ENCODE peak calls at places on chromosomes 5 and 9, in four cellular contexts. Y is uterus, B is testis, U is body of pancreas. S is an unnamed sample.

GRCh38 chr9:15299374-15299939 is 7.6 kb downstream of the TTC39B start:
- DNase-seq in B (no peak), Y (no peak), U (no peak), S (no peak)

GRCh38 chr9:73116030-73116429 is 35.6 kb upstream of the ANXA1 start:
- DNase-seq in B (no peak), U (no peak), Y (no peak), S (no peak)

GRCh38 chr5:60806591-60807243 is 37.4 kb downstream of the ELOVL7 start:
- DNase-seq in U (no peak), Y (no peak), B (no peak), S (no peak)

GRCh38 chr9:111356567-111357244 is 26.7 kb upstream of the OR2K2 start:
- DNase-seq in U (no peak), Y (peak; percentile 36), B (no peak), S (peak; percentile 53)

GRCh38 chr9:88733651-88734470 is 198.9 kb downstream of the NXNL2 start:
- DNase-seq in B (no peak), U (peak; percentile 18), Y (no peak), S (peak; percentile 57)

GRCh38 chr9:136742640-136743391 is at the start of gene LCN10:
- DNase-seq in B (no peak), Y (no peak), U (peak; percentile 65), S (no peak)

GRCh38 chr5:103259705-103260355 is 1.3 kb downstream of the MACIR start:
- DNase-seq in U (no peak), Y (no peak), B (peak; percentile 67), S (no peak)

GRCh38 chr5:157323107-157323706 is 57.3 kb downstream of the CYFIP2 start:
- DNase-seq in U (no peak), B (no peak), Y (no peak), S (no peak)

GRCh38 chr5:50768650-50769049 is 102.2 kb downstream of the PARP8 start:
- DNase-seq in Y (no peak), U (no peak), B (no peak), S (no peak)

GRCh38 chr5:117681431-117681830 is 1106.8 kb upstream of the SEMA6A start:
- DNase-seq in U (no peak), B (no peak), Y (no peak), S (no peak)

GRCh38 chr5:140554454-140554853 is 2.8 kb downstream of the SRA1 start:
- DNase-seq in B (no peak), Y (no peak), U (no peak), S (no peak)

GRCh38 chr5:15702102-15702501 is 202.1 kb downstream of the FBXL7 start:
- DNase-seq in B (no peak), U (no peak), Y (no peak), S (no peak)

GRCh38 chr5:168779333-168779732 is 200.2 kb upstream of the PANK3 start:
- DNase-seq in B (no peak), Y (no peak), U (no peak), S (no peak)

GRCh38 chr5:56814361-56814962 is 887 bp upstream of the MAP3K1 start:
- DNase-seq in Y (peak; percentile 16), B (peak; percentile 53), U (peak; percentile 74), S (peak; percentile 49)

GRCh38 chr9:119298076-119298853 is 71.0 kb downstream of the BRINP1 start:
- DNase-seq in B (no peak), U (no peak), Y (no peak), S (no peak)

GRCh38 chr9:100375677-100376076 is 22.9 kb upstream of the TEX10 start:
- DNase-seq in Y (no peak), U (no peak), B (no peak), S (no peak)

GRCh38 chr5:128097781-128098180 is 14.2 kb downstream of the SLC12A2 start:
- DNase-seq in Y (no peak), U (no peak), B (no peak), S (no peak)

GRCh38 chr9:2234371-2234893 is 219.3 kb downstream of the SMARCA2 start:
- DNase-seq in B (peak; percentile 69), Y (peak; percentile 31), U (no peak), S (no peak)

GRCh38 chr9:93093449-93094293 is 2.3 kb upstream of the CARD19 start:
- DNase-seq in U (no peak), Y (no peak), B (no peak), S (no peak)

GRCh38 chr9:6215562-6215961 is at the start of gene IL33:
- DNase-seq in Y (peak; percentile 31), U (peak; percentile 18), B (peak; percentile 23), S (peak; percentile 72)

GRCh38 chr5:40634154-40634553 is 45.6 kb upstream of the PTGER4 start:
- DNase-seq in Y (no peak), U (no peak), B (no peak), S (no peak)

GRCh38 chr5:73266925-73267775 is 94.2 kb downstream of the TMEM174 start:
- DNase-seq in U (no peak), Y (no peak), B (no peak), S (no peak)

GRCh38 chr5:52743970-52744369 is 43.7 kb upstream of the ITGA1 start:
- DNase-seq in U (no peak), B (no peak), Y (no peak), S (peak; percentile 88)

GRCh38 chr5:132099905-132100304 is 26.3 kb downstream of the CSF2 start:
- DNase-seq in U (no peak), Y (no peak), B (no peak), S (no peak)

GRCh38 chr9:81072758-81073157 is 616.6 kb downstream of the TLE1 start:
- DNase-seq in Y (no peak), U (no peak), B (no peak), S (no peak)

GRCh38 chr9:109150925-109151547 is 16.0 kb downstream of the FRRS1L start:
- DNase-seq in U (peak; percentile 32), B (no peak), Y (no peak), S (no peak)

GRCh38 chr9:135584371-135584770 is 22.8 kb downstream of the PAEP start:
- DNase-seq in U (no peak), Y (no peak), B (peak; percentile 4), S (no peak)

GRCh38 chr9:135552698-135553161 is 6.8 kb downstream of the OBP2A start:
- DNase-seq in U (no peak), B (no peak), Y (no peak), S (no peak)

GRCh38 chr5:148808864-148809642 is 17.4 kb upstream of the ADRB2 start:
- DNase-seq in Y (no peak), B (no peak), U (no peak), S (no peak)

GRCh38 chr9:106218427-106218826 is 524.1 kb downstream of the TMEM38B start:
- DNase-seq in Y (no peak), B (no peak), U (no peak), S (no peak)

GRCh38 chr9:35727676-35728040 is 4.3 kb downstream of the TLN1 start:
- DNase-seq in Y (no peak), U (no peak), B (no peak), S (no peak)
- H3K4me1 ChIP-seq in Y (no peaks in the 10 kb centered on the region), U (peaks cover 38% of the 10 kb centered on the region), B (peaks cover 52% of the 10 kb centered on the region), S (peaks cover 49% of the 10 kb centered on the region)

GRCh38 chr5:5021436-5021835 is 118.7 kb upstream of the ADAMTS16 start:
- DNase-seq in Y (no peak), U (no peak), B (no peak), S (no peak)

GRCh38 chr5:5025098-5025773 is 114.9 kb upstream of the ADAMTS16 start:
- DNase-seq in B (no peak), Y (no peak), U (no peak), S (no peak)

GRCh38 chr5:5025774-5026406 is 114.2 kb upstream of the ADAMTS16 start:
- DNase-seq in U (no peak), Y (no peak), B (no peak), S (no peak)

GRCh38 chr5:5031665-5032064 is 108.5 kb upstream of the ADAMTS16 start:
- DNase-seq in Y (no peak), B (no peak), U (no peak), S (no peak)

DNA sequence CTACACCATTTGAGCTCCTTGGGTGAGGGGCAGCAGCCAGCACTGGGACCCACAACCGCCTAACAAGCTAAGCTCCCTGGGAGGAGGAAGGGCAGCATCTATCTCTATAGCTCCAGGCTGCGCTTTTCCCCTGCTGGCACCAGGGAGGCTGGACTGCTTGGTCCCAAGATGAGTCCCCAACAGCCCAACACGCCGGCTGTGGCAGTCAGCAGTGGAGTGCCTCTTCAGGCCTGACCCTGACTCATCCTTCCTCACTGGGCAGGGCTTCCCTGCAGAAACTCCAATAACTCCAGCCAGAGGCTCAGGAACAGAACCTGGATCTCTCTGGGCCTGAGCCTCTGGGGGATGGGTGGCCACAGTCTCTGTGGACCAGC is 113.7 kb upstream of the ADAMTS16 start:
- DNase-seq in Y (no peak), U (no peak), B (no peak), S (no peak)
- TF ChIP-seq POLR2A in Y (no peak), U (no peak), B (no peak), S (no peak)

DNA sequence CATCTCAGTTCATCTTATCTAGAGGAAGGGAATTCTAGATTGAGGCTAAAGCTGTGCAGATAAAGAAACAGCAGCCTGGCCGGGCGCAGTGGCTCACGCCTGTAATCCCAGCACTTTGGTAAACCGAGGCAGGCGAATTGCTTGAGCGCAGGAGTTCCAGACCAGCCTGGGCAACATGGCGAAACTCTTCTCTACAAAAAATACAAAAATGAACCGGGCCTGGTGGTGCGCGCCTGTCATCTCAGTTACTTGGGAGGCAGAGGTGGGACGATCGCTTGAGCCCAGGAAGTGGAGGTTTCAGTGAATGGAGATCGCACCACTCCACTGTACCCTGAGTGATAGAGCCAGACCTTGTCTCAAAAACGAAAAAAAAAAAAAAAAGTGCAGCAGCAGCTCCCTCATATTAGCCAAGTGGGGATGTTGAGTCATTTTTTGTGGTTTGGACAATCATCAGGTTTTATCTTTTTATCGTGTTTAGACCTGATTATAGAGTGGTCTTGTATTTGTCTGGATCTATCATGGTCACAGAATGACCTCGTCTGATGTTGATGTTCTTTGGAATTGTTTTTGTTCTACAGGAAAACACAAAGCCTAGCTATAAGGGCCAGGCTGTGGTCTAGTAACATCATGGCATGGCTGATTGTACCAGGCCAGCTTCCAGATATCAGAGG is 1.5 kb upstream of the FBXW11 start:
- DNase-seq in U (no peak), Y (no peak), B (no peak), S (peak; percentile 17)
- H3K4me1 ChIP-seq in U (peaks cover 24% of the 10 kb centered on the region), Y (peaks cover 5% of the 10 kb centered on the region), B (peaks cover 28% of the 10 kb centered on the region), S (peaks cover 41% of the 10 kb centered on the region)

DNA sequence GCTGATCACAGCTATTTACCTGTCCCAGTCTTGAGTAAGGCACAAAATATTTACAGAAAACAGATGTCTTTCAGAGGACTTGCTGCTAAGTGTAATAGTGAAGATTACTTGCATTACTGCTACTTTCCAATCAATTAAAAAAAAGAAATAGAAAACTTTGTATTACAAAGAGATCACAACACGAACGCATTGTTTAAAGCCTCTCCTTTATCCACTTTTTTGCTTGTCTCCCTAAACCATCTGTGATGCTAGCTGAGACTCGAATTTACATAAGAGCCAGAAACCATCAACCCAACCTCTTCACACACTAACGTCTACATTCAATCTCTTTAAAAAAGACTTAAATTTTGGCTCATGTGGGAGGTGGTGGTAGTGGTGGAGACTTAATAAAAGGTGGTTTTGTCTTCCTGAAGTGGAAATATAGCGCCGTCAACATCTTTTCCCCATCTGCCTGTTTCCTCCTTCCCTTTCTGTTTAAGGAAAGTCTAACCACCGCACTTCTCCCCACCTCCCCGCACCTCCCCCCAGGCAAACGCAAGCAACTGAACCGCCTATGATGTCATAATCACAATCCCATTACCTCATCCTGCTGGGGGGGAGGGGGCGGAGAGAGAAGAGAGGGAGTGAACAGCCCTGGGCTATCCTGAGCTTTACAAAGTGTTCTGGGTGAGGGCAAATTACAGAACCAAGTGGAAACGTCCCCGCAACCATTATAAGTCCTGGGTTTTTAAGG is 948 bp upstream of the FAM53C start:
- DNase-seq in Y (peak; percentile 84), B (peak; percentile 92), U (peak; percentile 87), S (no peak)
- TF ChIP-seq POLR2A in Y (no peak), B (no peak), U (no peak), S (no peak)